ENCODE peak calls at places on chromosome 9, in seven cellular contexts. H is cardiac muscle cell, Y is HL-60, Q is Peyer's patch, M is MM.1S, O is A549, R is transverse colon. J is an unnamed sample.

GRCh38 chr9:88782931-88783451 is 208.3 kb upstream of the S1PR3 start:
- DNase-seq in H (no peak), Y (no peak), Q (no peak), M (no peak), O (no peak), R (no peak), J (no peak)

GRCh38 chr9:105280730-105281129 is 36.3 kb downstream of the SLC44A1 start:
- DNase-seq in H (no peak), Y (no peak), Q (no peak), M (no peak), O (no peak), R (no peak), J (no peak)

GRCh38 chr9:72586388-72587160 is 65.2 kb downstream of the TMC1 start:
- DNase-seq in H (peak), Y (peak), Q (no peak), M (no peak), O (peak), R (peak), J (no peak)

GRCh38 chr9:88310310-88310980 is 77.8 kb upstream of the SPIN1 start:
- DNase-seq in H (peak), Y (peak), Q (no peak), M (no peak), O (no peak), R (peak), J (no peak)

GRCh38 chr9:38091310-38092199 is 22.5 kb upstream of the SHB start:
- DNase-seq in H (no peak), Y (peak), Q (no peak), M (no peak), O (no peak), R (no peak), J (no peak)

GRCh38 chr9:6356904-6357303 is 28.7 kb downstream of the TPD52L3 start:
- DNase-seq in H (no peak), Y (peak), Q (no peak), M (no peak), O (no peak), R (no peak), J (no peak)

GRCh38 chr9:91276513-91276912 is 85.2 kb downstream of the AUH start:
- DNase-seq in H (no peak), Y (no peak), Q (no peak), M (no peak), O (no peak), R (no peak), J (no peak)

GRCh38 chr9:94042516-94042915 is 41.7 kb upstream of the PTPDC1 start:
- DNase-seq in H (no peak), Y (no peak), Q (no peak), M (no peak), O (no peak), R (no peak), J (no peak)

GRCh38 chr9:96052703-96053102 is 177.2 kb downstream of the ERCC6L2 start:
- DNase-seq in H (no peak), Y (no peak), Q (no peak), M (no peak), O (no peak), R (no peak), J (no peak)

GRCh38 chr9:127197186-127197860 is 67.3 kb upstream of the GARNL3 start:
- DNase-seq in H (no peak), Y (no peak), Q (no peak), M (no peak), O (no peak), R (no peak), J (no peak)

GRCh38 chr9:124291801-124292396 is 34.1 kb downstream of the NEK6 start:
- DNase-seq in H (no peak), Y (peak), Q (peak), M (no peak), O (no peak), R (peak), J (no peak)

GRCh38 chr9:26954050-26954508 is 2.1 kb upstream of the IFT74 start:
- DNase-seq in H (peak), Y (peak), Q (no peak), M (no peak), O (no peak), R (no peak), J (no peak)
- H3K27ac ChIP-seq in H (no peak), Y (peak), Q (no peak), M (no peak), O (no peak), R (no peak), J (peak)

DNA sequence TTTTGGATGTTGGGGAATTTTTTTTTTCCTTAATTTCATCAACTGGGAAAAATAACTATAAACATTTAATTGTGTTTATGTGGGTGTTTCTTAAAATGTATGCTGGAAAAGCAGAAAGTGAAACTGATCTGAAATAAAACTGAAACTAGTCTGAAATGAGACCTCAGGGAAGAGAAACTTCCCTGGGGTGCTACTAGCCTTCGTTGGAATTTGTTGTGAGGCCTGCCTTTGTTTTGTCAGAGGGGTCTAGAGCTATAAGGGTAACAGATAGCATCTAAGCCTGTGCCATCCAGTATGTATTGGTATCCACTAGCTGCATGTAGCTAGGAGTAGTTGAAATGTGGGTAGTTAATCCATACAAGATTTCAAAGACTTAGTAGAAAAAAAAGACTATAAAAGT is 10.4 kb downstream of the ZNF618 start:
- DNase-seq in H (no peak), Y (no peak), Q (no peak), M (peak), O (no peak), R (no peak), J (no peak)
- H3K4me3 ChIP-seq in H (no peak), Y (no peak), Q (no peak), M (peak), O (no peak), R (no peak), J (no peak)

DNA sequence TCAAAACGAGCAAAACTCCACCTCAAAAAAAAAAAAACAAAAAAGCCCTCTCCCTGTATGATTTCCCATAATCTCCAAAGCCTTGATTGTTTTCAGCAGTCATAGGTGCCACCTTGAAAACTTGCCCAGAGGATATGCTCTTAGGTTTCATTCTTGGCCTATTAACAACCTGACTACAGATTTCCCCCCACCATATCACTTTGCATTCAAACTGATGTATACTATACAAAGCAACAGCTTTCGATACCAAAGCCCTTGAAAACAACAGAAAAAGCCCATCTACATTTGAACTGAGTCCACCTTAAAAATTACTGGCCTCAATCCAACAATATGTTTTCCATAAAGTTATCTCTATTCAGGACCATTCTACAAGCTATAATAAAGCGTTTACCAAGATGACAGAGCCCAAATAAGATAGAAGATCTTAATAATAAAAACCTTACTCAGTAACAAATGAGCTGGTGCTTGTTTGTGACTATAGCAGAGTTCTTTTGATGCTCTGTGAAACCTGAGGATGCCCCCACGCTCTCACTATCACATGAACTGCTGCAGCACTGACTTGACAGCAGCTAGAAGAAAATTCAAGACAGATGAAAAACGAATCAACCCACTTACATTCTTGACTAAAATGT is 44.4 kb downstream of the FNBP1 start:
- DNase-seq in H (no peak), Y (no peak), Q (peak), M (no peak), O (no peak), R (no peak), J (no peak)
- H3K27ac ChIP-seq in H (no peak), Y (no peak), Q (no peak), M (no peak), O (no peak), R (peak), J (no peak)

GRCh38 chr9:4734150-4734549 is 6.9 kb downstream of the AK3 start:
- DNase-seq in H (no peak), Y (no peak), Q (no peak), M (no peak), O (no peak), R (no peak), J (no peak)
- H3K4me3 ChIP-seq in H (no peak), Y (no peak), Q (no peak), M (no peak), O (no peak), R (no peak), J (no peak)

DNA sequence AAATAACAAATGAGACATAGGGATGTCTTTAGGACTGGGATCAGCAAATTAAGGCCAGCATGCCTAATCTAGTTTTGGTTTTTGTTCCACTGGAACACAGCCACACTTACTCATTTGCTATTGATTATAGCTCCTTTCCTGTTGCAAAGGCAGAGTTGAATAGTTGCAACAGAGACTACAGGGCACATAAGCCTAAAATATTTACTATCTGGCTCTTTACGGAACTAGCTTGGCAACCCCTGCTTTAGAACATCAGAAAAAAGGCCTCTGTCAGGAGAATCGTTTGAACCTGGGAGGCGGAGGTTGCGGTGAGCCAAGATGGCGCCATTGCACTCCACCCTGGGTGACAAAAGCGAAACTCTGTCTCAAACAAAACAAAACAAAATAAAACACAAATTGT is 384.8 kb downstream of the ELAVL2 start:
- DNase-seq in H (no peak), Y (no peak), Q (no peak), M (no peak), O (no peak), R (no peak), J (no peak)
- H3K27ac ChIP-seq in H (no peak), Y (no peak), Q (no peak), M (no peak), O (no peak), R (no peak), J (no peak)

DNA sequence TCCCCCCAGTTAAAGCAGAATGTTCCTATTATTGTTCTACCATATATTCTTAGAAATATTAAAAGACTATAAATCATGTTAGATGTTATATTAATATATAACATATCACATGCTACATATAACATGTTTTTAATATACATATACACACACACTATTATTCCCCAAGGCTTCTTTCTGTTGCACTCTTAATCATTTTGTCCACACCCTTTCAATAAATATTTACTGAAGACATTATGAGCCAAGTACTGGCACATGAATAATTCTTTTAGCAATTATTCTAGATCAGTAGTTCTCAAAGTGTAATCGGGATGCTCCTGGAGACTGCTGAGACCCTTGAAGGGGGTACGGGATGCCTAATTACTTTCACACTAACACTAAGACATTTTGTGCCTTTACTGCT is 144.0 kb downstream of the GNAQ start:
- DNase-seq in H (no peak), Y (no peak), Q (no peak), M (no peak), O (no peak), R (no peak), J (no peak)
- H3K4me3 ChIP-seq in H (no peak), Y (no peak), Q (no peak), M (no peak), O (no peak), R (no peak), J (no peak)

DNA sequence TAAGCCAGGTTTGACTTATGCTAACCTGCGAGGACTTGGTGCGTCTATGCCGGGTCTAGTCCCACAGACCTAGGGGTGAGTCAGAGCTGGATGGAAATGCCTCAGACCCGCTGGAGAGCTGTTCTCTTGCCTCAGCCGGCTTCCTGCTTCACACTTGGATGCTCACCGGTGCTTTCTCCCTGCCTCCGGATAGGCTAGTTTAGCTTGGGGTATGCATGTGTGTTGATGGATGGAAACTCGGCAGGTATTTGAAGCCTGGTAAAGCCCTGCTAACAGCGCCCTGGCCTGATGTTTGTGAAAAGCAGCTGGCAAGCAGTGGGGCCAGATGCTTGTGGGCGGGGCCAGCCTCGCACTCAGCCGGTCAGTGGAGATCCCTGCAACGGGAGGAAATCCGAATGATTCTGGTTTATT is 29.3 kb downstream of the PRRC2B start:
- DNase-seq in H (peak), Y (no peak), Q (peak), M (no peak), O (peak), R (peak), J (peak)
- H3K27ac ChIP-seq in H (peak), Y (no peak), Q (no peak), M (no peak), O (peak), R (peak), J (peak)